ENCODE peak calls at places on chromosomes 2 and 18, in four cellular contexts. F is uterus, C is gastrocnemius medialis, S is tibial nerve. M is an unnamed sample.

GRCh38 chr2:180495606-180496005 is 484.8 kb upstream of the UBE2E3 start:
- DNase-seq in F (no peak), C (peak), S (peak), M (no peak)

GRCh38 chr2:159090514-159091201 is 122.2 kb downstream of the TANC1 start:
- DNase-seq in F (no peak), C (no peak), S (no peak), M (peak)

GRCh38 chr18:55206941-55207340 is 247.7 kb upstream of the CCDC68 start:
- DNase-seq in F (no peak), C (no peak), S (no peak), M (no peak)

GRCh38 chr2:170696948-170697347 is 18.2 kb upstream of the SP5 start:
- DNase-seq in F (no peak), C (no peak), S (no peak), M (no peak)

GRCh38 chr18:28127763-28128737 is 48.9 kb downstream of the CDH2 start:
- DNase-seq in F (no peak), C (no peak), S (no peak), M (no peak)

GRCh38 chr2:228136027-228136426 is 45.5 kb downstream of the SPHKAP start:
- DNase-seq in F (no peak), C (no peak), S (no peak), M (no peak)

GRCh38 chr18:70243131-70243530 is 37.6 kb upstream of the RTTN start:
- DNase-seq in F (no peak), C (no peak), S (no peak), M (no peak)

GRCh38 chr2:19114754-19115231 is 243.6 kb downstream of the OSR1 start:
- DNase-seq in F (no peak), C (no peak), S (no peak), M (no peak)

GRCh38 chr2:159797468-159798375 is at the start of gene CD302:
- DNase-seq in F (peak), C (peak), S (peak), M (peak)

GRCh38 chr2:234978466-234979203 is 26.8 kb downstream of the SH3BP4 start:
- DNase-seq in F (no peak), C (no peak), S (no peak), M (peak)

GRCh38 chr2:205030695-205031094 is 485.4 kb downstream of the PARD3B start:
- DNase-seq in F (no peak), C (no peak), S (no peak), M (no peak)

GRCh38 chr18:7766817-7767216 is 199.7 kb downstream of the PTPRM start:
- DNase-seq in F (no peak), C (no peak), S (no peak), M (no peak)

GRCh38 chr2:232318175-232318855 is 60.2 kb upstream of the ALPP start:
- DNase-seq in F (no peak), C (no peak), S (no peak), M (no peak)

GRCh38 chr2:127570282-127571250 is 35.1 kb downstream of the MYO7B start:
- DNase-seq in F (no peak), C (no peak), S (peak), M (no peak)

GRCh38 chr2:38239452-38239851 is 137.6 kb downstream of the ATL2 start:
- DNase-seq in F (no peak), C (no peak), S (peak), M (no peak)

GRCh38 chr2:101983486-101983885 is 8.3 kb upstream of the IL1R2 start:
- DNase-seq in F (no peak), C (no peak), S (no peak), M (no peak)

GRCh38 chr18:76573325-76574025 is 78.4 kb upstream of the ZNF516 start:
- DNase-seq in F (no peak), C (no peak), S (peak), M (no peak)

GRCh38 chr18:57054891-57055290 is 92.0 kb upstream of the BOD1L2 start:
- DNase-seq in F (no peak), C (no peak), S (no peak), M (no peak)

GRCh38 chr2:98623657-98624056 is 15.3 kb downstream of the UNC50 start:
- DNase-seq in F (no peak), C (no peak), S (peak), M (no peak)

GRCh38 chr2:6823111-6823510 is 42.6 kb downstream of the CMPK2 start:
- DNase-seq in F (no peak), C (no peak), S (no peak), M (no peak)

GRCh38 chr2:187360286-187360685 is 87.8 kb downstream of the CALCRL start:
- DNase-seq in F (no peak), C (no peak), S (no peak), M (no peak)
- TF ChIP-seq POLR2A in F (no peak), C (no peak), S (no peak), M (no peak)

DNA sequence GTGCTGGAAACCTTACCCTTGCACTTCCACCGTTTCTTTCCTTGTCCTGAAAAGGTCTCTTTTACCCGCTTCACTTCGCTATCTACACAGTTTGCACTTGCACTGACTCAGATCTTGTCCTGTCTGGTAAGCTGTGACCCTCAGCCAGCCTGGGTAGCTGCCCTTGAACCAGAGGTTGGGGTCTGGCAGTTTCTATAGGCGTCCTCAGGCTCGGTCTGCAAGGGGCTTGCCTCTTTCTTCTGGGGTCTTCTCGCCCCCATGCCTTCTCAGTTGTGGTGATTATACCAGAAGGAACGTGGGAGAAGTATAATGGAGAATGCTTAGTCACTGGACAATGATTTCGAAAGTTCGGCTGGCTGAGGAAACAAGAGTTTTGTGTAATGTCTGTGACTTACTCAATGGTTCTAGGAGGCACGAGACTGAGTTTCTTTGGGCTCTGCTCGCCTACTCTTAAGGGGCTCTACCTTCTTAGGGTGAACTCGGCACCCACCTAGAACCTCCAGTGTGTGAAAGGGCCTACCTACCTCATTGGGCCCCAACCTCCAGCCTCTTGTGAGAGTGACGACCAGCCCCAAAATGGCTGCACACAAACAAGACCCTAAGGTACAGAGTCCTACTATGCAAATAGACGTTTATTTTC is 6.9 kb upstream of the STAT1 start:
- DNase-seq in F (peak), C (peak), S (peak), M (no peak)
- TF ChIP-seq POLR2A in F (no peak), C (no peak), S (no peak), M (no peak)

DNA sequence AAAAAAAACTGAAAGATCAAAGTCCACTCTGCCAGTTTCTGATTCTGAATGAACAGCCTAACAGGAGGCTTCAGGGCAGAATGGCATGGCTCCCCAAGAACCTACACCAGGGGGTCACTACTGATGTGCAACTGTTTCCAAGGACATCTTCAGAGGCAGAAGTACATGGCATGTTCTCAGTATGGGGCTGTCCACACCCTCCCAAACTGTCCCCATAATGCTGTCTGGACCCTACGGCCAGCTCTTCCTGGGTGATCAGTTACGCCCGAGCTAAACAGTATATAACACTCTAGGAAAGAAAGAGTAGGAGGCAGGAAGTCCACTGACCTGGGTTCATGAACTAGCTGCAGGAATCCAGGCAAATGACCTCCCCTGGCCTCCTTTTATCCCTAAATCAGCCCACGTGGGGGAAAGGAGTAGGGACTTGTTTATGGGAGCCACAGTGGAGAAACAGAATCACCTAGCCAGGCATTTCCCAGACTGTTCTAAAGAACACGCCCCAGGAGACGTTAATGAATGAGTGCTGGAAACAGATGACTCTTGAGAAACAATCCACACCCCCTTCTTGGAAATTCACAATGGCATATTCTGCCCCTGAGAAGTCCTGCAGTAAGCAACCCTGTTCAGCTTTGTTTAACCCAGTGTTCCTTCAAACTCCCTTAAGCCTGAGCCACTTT is 2.5 kb downstream of the TMBIM1 start:
- DNase-seq in F (no peak), C (peak), S (peak), M (no peak)
- TF ChIP-seq POLR2A in F (peak), C (no peak), S (peak), M (no peak)

GRCh38 chr2:219388127-219388844 is 574 bp upstream of the DNPEP start:
- DNase-seq in F (peak), C (peak), S (peak), M (peak)
- TF ChIP-seq POLR2A in F (peak), C (no peak), S (no peak), M (peak)

GRCh38 chr2:54722641-54723299 is 692 bp upstream of the EML6 start:
- DNase-seq in F (no peak), C (no peak), S (no peak), M (peak)

GRCh38 chr2:54724560-54725342 is 1.3 kb downstream of the EML6 start:
- DNase-seq in F (no peak), C (no peak), S (no peak), M (peak)

GRCh38 chr2:54725343-54726099 is 2.1 kb downstream of the EML6 start:
- DNase-seq in F (no peak), C (no peak), S (no peak), M (no peak)

GRCh38 chr2:54724150-54724559 is 693 bp downstream of the EML6 start:
- DNase-seq in F (no peak), C (no peak), S (no peak), M (no peak)

DNA sequence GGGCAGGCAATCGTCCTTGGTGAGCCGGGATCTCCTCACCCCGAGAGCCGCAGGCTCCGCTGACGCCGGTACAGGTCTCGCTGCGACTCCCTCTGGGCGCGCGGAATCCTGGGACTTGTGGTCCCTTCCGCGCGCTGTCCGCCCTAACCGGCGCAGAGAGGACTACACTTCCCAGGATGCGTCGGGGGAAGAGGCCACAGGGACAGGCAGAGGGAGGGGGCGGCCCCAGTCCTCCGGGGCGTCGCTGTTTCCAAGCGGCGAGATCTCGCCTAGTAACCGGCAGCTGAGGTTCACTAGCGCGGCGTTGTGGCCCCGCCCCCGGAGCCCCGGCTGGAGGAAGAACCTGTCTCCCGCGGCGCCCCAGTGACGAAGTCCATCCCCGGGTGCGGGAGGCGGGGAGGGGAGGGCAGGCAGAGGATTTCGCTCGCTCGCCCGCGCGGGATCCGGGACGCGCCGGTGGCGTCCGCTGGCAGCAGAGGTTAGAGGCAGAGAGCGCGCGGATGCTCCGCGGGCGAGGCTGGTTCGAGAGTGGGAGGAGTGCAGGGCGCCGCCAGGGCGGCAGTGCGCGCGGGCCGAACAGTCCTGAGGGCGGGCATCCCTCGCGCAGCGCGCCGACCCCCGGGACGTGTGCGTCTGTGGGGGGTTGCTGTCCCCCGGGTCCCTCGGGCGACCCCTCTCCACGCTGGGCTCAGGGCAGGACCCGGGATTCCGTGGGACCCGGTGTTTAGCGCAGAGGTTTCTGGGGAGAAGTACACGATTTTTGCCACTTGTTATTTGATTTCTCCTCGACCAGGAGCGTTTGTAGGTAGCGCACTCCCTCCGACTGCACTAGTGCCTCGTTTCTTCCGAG is at the start of gene EML6:
- DNase-seq in F (peak), C (peak), S (peak), M (peak)
- TF ChIP-seq POLR2A in F (peak), C (peak), S (peak), M (peak)

GRCh38 chr2:134119672-134120159 is 134.2 kb upstream of the MGAT5 start:
- DNase-seq in F (peak), C (peak), S (peak), M (peak)
- TF ChIP-seq POLR2A in F (peak), C (peak), S (peak), M (peak)

DNA sequence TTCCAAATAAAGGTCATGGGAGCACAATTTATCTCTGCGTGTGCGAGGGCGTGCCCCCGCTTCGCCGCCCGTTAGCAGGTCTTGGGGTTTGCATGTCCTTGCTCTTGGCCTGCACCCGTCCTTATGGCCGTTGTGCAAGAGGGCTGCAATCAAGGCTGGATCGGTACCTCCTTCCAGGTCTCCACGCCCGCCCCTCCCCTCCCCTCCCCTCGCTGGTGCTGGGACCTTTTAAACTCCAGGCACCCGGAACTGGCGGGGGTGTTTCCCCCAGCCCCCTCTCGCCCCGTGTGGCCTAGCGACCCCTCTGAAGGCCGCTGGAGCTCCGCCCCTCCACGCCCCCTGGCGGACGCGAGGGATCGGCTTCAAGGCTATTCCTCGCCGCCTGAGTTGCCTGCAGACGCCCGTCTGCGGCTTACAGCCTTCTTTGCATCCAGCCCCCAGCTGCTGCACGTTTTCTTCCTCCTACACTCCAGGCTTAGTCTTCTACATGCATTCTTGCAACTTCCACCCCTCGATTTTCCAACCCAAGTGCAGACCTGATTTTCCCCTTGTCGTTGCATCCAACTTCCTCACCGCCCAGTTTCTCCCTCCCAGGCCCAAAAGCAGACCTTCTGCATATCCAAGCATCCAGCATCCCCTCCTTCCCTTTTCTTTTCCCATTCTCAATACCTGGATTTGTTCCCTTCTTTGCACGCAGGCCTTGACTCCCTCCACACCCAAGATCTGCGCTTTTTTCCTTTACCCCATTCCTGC is 577 bp downstream of the IDH1 start:
- DNase-seq in F (peak), C (peak), S (peak), M (peak)
- TF ChIP-seq POLR2A in F (no peak), C (no peak), S (no peak), M (no peak)

GRCh38 chr2:217939629-217940245 is 63.1 kb downstream of the TNS1 start:
- DNase-seq in F (peak), C (no peak), S (no peak), M (no peak)
- TF ChIP-seq POLR2A in F (peak), C (no peak), S (no peak), M (no peak)